ENCODE peak calls at places on chromosome 9, in four cellular contexts. M is HepG2, U is GM12878, L is K562. S is an unnamed sample.

GRCh38 chr9:26687421-26687820 is 205.2 kb downstream of the CAAP1 start:
- DNase-seq in L (no peak), U (no peak), M (no peak), S (no peak)

GRCh38 chr9:37784291-37784639 is 599 bp downstream of the EXOSC3 start:
- DNase-seq in L (no peak), M (no peak), U (no peak), S (no peak)

GRCh38 chr9:134742822-134743221 is 101.2 kb downstream of the COL5A1 start:
- DNase-seq in U (no peak), M (no peak), L (no peak), S (peak; percentile 63)

GRCh38 chr9:134321957-134322741 is 4.1 kb upstream of the RXRA start:
- DNase-seq in L (no peak), U (no peak), M (no peak), S (no peak)

GRCh38 chr9:17578911-17579793 is at the start of gene SH3GL2:
- DNase-seq in L (no peak), U (no peak), M (no peak), S (peak; percentile 89)

GRCh38 chr9:76926324-76926731 is 20.4 kb upstream of the PRUNE2 start:
- DNase-seq in M (no peak), U (no peak), L (no peak), S (no peak)

GRCh38 chr9:122263699-122264349 is 816 bp downstream of the RBM18 start:
- DNase-seq in M (no peak), L (no peak), U (no peak), S (no peak)

GRCh38 chr9:114001410-114001685 is 76.8 kb downstream of the AMBP start:
- DNase-seq in U (no peak), M (no peak), L (no peak), S (no peak)

GRCh38 chr9:124773473-124774130 is 2.5 kb upstream of the NR6A1 start:
- DNase-seq in U (no peak), M (no peak), L (no peak), S (no peak)

GRCh38 chr9:106891286-106891685 is 28.3 kb downstream of the ZNF462 start:
- DNase-seq in U (no peak), M (no peak), L (no peak), S (no peak)

GRCh38 chr9:106888992-106889631 is 26.1 kb downstream of the ZNF462 start:
- DNase-seq in M (no peak), U (no peak), L (no peak), S (no peak)

GRCh38 chr9:106893088-106893487 is 30.1 kb downstream of the ZNF462 start:
- DNase-seq in U (no peak), L (no peak), M (no peak), S (no peak)

GRCh38 chr9:106890621-106891020 is 27.7 kb downstream of the ZNF462 start:
- DNase-seq in L (no peak), U (no peak), M (no peak), S (no peak)

DNA sequence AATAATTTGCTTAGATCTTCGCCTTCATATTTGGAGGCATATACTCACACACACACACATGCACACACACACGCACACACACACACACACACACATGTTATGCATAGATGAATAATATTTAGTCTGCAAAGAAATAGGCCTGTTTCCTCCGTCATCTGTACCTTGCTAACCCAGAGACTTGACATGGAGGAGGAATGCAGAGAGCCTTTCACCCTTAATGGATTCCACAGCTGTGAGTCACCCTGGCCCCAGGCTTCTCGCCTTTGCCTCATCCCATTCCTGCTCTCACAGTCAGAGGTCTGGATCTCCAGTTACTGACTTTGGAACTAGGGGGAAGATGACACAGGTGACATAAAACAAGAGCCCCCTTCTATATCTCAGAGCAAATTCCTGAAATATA is 29.7 kb downstream of the ZNF462 start:
- DNase-seq in M (peak; percentile 23), U (no peak), L (no peak), S (peak; percentile 76)
- TF ChIP-seq CBFB in M (no peak), U (no peak), L (no peak), S (no peak)

GRCh38 chr9:91279296-91280204 is 82.2 kb downstream of the AUH start:
- DNase-seq in U (no peak), M (no peak), L (no peak), S (no peak)

GRCh38 chr9:91275641-91276040 is 86.1 kb downstream of the AUH start:
- DNase-seq in U (no peak), L (no peak), M (no peak), S (no peak)

GRCh38 chr9:91273853-91274552 is 87.7 kb downstream of the AUH start:
- DNase-seq in M (peak; percentile 6), L (peak; percentile 17), U (no peak), S (no peak)

GRCh38 chr9:91276513-91276912 is 85.2 kb downstream of the AUH start:
- DNase-seq in U (no peak), L (no peak), M (no peak), S (no peak)

DNA sequence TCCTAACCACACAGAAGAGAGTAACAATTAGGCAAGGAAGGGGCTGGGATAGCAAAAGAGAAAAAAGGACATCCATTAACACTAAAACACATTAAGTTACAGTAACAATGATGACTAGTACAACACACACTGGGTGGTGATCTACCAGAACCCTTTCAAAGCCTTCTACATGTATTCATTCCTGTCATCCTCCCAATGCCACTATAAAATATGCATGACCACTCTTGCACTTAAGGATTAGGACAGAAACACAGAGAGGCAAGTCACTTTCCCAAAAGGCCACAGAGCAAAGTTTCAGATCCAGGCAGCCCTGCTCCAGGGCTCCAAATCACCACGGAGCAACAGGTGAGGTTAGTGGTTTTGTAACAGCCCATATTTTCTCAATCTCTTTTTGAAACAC is 86.8 kb downstream of the AUH start:
- DNase-seq in M (no peak), U (no peak), L (no peak), S (no peak)
- TF ChIP-seq CBFB in M (no peak), U (no peak), L (no peak), S (no peak)

GRCh38 chr9:88922091-88922490 is 69.2 kb upstream of the S1PR3 start:
- DNase-seq in M (no peak), U (peak; percentile 13), L (no peak), S (no peak)
- TF ChIP-seq CBFB in M (no peak), U (peak; percentile 41), L (no peak), S (no peak)

DNA sequence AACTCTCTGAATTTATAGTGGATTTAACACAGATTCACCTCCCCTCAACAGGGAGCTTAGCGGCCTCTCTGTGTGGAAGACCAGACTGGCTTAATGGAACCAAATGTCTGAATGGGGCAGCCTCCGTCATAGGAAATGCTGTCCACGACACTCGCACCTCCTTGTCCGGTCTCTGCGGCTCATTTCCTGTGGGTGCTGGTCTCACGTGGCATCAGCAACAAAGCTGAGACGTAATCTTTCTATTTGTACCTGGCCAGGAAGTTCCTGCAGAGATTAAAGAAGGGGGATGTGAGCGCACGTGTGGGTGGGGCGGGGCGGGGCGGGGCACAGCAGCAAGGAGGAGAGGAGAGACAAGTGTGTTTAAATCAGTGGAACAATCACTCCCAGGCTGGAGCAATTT is 132.0 kb upstream of the ASTN2 start:
- DNase-seq in U (no peak), M (no peak), L (no peak), S (no peak)
- TF ChIP-seq CBFB in U (no peak), M (no peak), L (no peak), S (no peak)

GRCh38 chr9:88587182-88587581 is 52.2 kb downstream of the NXNL2 start:
- DNase-seq in L (no peak), M (no peak), U (no peak), S (no peak)

GRCh38 chr9:88589656-88590055 is 54.7 kb downstream of the NXNL2 start:
- DNase-seq in U (no peak), M (no peak), L (no peak), S (no peak)

GRCh38 chr9:88587885-88588628 is 53.1 kb downstream of the NXNL2 start:
- DNase-seq in M (no peak), L (no peak), U (no peak), S (no peak)

GRCh38 chr9:88583901-88584596 is 49.1 kb downstream of the NXNL2 start:
- DNase-seq in L (no peak), U (no peak), M (no peak), S (no peak)

GRCh38 chr9:88586452-88586851 is 51.5 kb downstream of the NXNL2 start:
- DNase-seq in U (no peak), L (no peak), M (no peak), S (no peak)
- TF ChIP-seq CBFB in U (no peak), L (no peak), M (no peak), S (no peak)

DNA sequence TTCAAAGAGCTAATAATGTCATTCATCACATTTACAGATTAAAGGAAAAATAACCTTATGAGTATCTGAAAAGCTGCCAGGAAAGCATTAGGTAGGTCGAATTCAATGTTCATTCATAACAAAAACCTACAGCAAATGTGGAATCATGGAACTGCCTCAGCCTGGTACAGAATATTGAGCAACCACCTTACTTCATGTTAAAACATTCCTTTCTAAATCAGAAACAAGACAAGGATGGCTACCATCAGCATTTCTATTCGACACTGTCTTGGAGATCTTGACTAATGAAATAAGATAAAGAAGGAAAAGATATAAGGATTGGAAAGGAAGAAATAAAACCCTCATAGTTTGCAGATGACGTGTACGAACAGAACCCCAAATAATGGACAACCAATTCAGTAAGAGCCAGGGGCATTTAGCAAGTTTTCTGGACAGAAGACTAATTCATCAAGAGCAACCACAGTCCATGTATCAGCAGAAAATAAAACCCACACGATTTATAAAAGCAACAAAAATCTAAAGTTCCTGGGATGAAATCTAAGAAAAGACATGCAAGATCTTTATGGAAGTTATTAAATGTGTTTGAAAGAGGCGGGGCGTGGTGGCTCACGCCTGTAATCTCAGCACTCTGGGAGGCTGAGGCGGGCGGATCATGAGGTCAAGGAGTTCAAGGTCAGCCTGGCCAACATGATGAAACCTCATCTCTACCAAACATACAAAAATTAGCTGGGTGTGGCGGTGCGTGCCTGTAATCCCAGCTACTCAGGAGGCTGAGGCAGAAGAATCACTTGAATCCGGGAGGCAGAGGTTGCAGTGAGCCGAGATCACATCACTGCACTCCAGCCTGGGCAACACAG is 37.8 kb upstream of the NRARP start:
- DNase-seq in U (no peak), L (no peak), M (no peak), S (no peak)
- TF ChIP-seq CBFB in U (no peak), L (no peak), M (no peak), S (no peak)

GRCh38 chr9:136958473-136958872 is 6.4 kb downstream of the LCN12 start:
- DNase-seq in L (no peak), U (no peak), M (no peak), S (no peak)
- TF ChIP-seq CBFB in L (no peak), U (no peak), M (no peak), S (no peak)

GRCh38 chr9:2817987-2818386 is 25.9 kb downstream of the PUM3 start:
- DNase-seq in U (no peak), M (no peak), L (no peak), S (no peak)
- TF ChIP-seq CBFB in U (no peak), M (no peak), L (no peak), S (no peak)

S was measured in WTC11.